ENCODE peak calls at places on chromosomes 4 and X, in four cellular contexts. F, P, I and L are unnamed samples.

GRCh38 chrX:48002929-48003328 is 860 bp downstream of the ZNF182 start:
- DNase-seq in P (no peak), F (no peak), I (no peak), L (no peak)

GRCh38 chrX:151153086-151153485 is 23.3 kb upstream of the GPR50 start:
- DNase-seq in F (no peak), P (no peak), I (no peak), L (peak; percentile 1)

GRCh38 chr4:22688236-22688635 is 4.5 kb upstream of the GBA3 start:
- DNase-seq in F (no peak), P (no peak), I (no peak), L (no peak)

GRCh38 chrX:70092247-70092646 is 30.0 kb downstream of the OTUD6A start:
- DNase-seq in F (no peak), P (no peak), I (no peak), L (no peak)

GRCh38 chr4:76308548-76308947 is 2.0 kb downstream of the STBD1 start:
- DNase-seq in F (no peak), P (no peak), I (no peak), L (no peak)

GRCh38 chr4:139624441-139625130 is 41.0 kb upstream of the MGST2 start:
- DNase-seq in I (no peak), F (no peak), P (no peak), L (no peak)

GRCh38 chr4:187128971-187129370 is 405.3 kb upstream of the FAT1 start:
- DNase-seq in P (no peak), F (no peak), I (no peak), L (no peak)

GRCh38 chrX:132127748-132128147 is at the start of gene FRMD7:
- DNase-seq in P (no peak), I (no peak), F (no peak), L (no peak)

GRCh38 chr4:153159016-153159415 is 45.2 kb upstream of the TRIM2 start:
- DNase-seq in P (no peak), I (no peak), F (no peak), L (no peak)

GRCh38 chrX:109926118-109926517 is 76.8 kb upstream of the TMEM164 start:
- DNase-seq in P (no peak), F (no peak), I (no peak), L (no peak)

GRCh38 chrX:1106478-1107210 is 105.8 kb downstream of the CRLF2 start:
- DNase-seq in P (no peak), F (no peak), I (no peak), L (peak; percentile 23)

GRCh38 chr4:139559692-139560091 is 3.7 kb upstream of the SETD7 start:
- DNase-seq in F (no peak), I (no peak), P (no peak), L (peak; percentile 88)

GRCh38 chr4:40546506-40546905 is 83.2 kb downstream of the RBM47 start:
- DNase-seq in P (no peak), F (no peak), I (no peak), L (no peak)

GRCh38 chrX:129310000-129310399 is 213.3 kb downstream of the SMARCA1 start:
- DNase-seq in P (no peak), I (no peak), F (no peak), L (no peak)

DNA sequence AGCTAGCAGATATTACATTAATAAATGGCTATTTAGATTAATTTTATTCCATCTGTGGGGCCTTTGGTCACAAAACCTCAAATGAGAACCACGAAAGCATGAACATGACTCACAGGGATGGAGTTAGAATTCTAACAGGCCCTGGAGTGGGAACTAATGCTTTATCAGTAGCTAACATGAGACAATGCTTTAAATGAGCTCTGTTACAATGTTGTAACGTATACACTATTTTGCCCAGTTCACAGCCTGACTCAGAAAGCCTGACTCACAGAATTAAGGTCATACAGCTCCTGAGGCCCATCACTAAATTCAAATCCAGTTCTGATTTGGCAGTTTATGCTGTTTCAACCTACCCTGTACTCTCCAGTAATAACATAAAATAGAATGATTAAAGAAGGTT is 23.2 kb downstream of the VEGFC start:
- DNase-seq in F (peak; percentile 77), P (no peak), I (no peak), L (no peak)
- TF ChIP-seq MAX in F (no peak), P (no peak), I (no peak), L (no peak)

GRCh38 chrX:107448625-107449468 is 605 bp upstream of the FRMPD3 start:
- DNase-seq in I (no peak), P (peak; percentile 53), F (no peak), L (no peak)
- TF ChIP-seq CTCF in I (no peak), P (no peak), F (no peak), L (no peak)

GRCh38 chr4:25792843-25793242 is 69.9 kb downstream of the SEL1L3 start:
- DNase-seq in P (no peak), I (no peak), F (no peak), L (no peak)

GRCh38 chr4:25790024-25790423 is 72.8 kb downstream of the SEL1L3 start:
- DNase-seq in I (no peak), P (no peak), F (no peak), L (no peak)

GRCh38 chr4:25795091-25795490 is 67.7 kb downstream of the SEL1L3 start:
- DNase-seq in F (no peak), P (no peak), I (no peak), L (no peak)

GRCh38 chr4:25788839-25789238 is 73.9 kb downstream of the SEL1L3 start:
- DNase-seq in P (no peak), F (no peak), I (no peak), L (no peak)

GRCh38 chr4:25792200-25792791 is 70.5 kb downstream of the SEL1L3 start:
- DNase-seq in F (peak; percentile 21), P (peak; percentile 38), I (no peak), L (peak; percentile 61)
- TF ChIP-seq MYC in F (no peak), P (no peak), I (no peak), L (no peak)

GRCh38 chrX:97399400-97399799 is 515.7 kb downstream of the RPA4 start:
- DNase-seq in F (peak; percentile 32), I (peak; percentile 44), P (peak; percentile 25), L (no peak)
- TF ChIP-seq MAX in F (no peak), I (no peak), P (no peak), L (no peak)

GRCh38 chr4:42656736-42656985 is 244 bp downstream of the ATP8A1 start:
- DNase-seq in F (no peak), P (no peak), I (no peak), L (no peak)
- TF ChIP-seq CTCF in F (no peak), P (no peak), I (no peak), L (no peak)

GRCh38 chrX:18672008-18672407 is at the start of gene RS1:
- DNase-seq in P (no peak), F (no peak), I (no peak), L (no peak)

GRCh38 chrX:18666614-18667013 is 5.3 kb downstream of the RS1 start:
- DNase-seq in F (no peak), P (no peak), I (no peak), L (no peak)

GRCh38 chrX:18668059-18668458 is 3.8 kb downstream of the RS1 start:
- DNase-seq in P (no peak), I (no peak), F (no peak), L (no peak)

GRCh38 chrX:18664947-18665346 is 7.0 kb downstream of the RS1 start:
- DNase-seq in F (no peak), I (no peak), P (no peak), L (no peak)

DNA sequence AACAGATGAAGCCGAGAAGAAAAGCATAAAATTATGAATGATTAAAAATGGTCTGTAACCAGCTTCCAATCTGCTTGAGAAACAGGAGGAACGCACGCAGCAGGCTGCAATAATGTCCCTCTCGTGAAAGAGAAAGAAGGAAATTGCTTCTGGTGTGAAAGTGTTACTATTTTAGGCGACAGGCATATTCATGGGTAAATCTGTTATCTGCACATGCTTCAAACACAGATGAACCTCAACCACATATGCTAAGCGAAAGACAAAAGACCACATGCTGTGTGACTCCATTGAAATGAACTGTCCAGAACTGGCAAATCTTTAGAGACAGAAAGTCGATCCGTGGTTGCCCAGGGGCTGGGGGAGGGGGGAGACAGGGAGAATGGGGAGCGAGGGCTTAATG is 3.4 kb downstream of the RS1 start:
- DNase-seq in P (no peak), F (no peak), I (peak; percentile 19), L (no peak)
- TF ChIP-seq MYC in P (no peak), F (no peak), I (no peak), L (no peak)

GRCh38 chr4:56976878-56977320 is 507 bp downstream of the NOA1 start:
- DNase-seq in I (no peak), F (peak; percentile 38), P (peak; percentile 12), L (no peak)
- TF ChIP-seq MAX in I (no peak), F (no peak), P (no peak), L (no peak)